ENCODE peak calls at places on chromosomes 4 and X, in six cellular contexts. One of them, this sample, is unnamed.
A peak's percentile ranks its signal among the peaks of the same experiment; 100 is the strongest.

GRCh38 chr4:89657931-89658700 is 178.8 kb downstream of the SNCA start:
- DNase-seq in testis: no peak
- DNase-seq in stomach: no peak
- DNase-seq in naive thymus-derived CD4-positive, alpha-beta T cell: peak; percentile 16
- DNase-seq in PC-3: peak; percentile 29
- DNase-seq in heart right ventricle: no peak
- DNase-seq in this sample: no peak

GRCh38 chr4:138401330-138401729 is 159.2 kb upstream of the SLC7A11 start:
- DNase-seq in testis: peak; percentile 74
- DNase-seq in stomach: peak; percentile 28
- DNase-seq in naive thymus-derived CD4-positive, alpha-beta T cell: no peak
- DNase-seq in PC-3: no peak
- DNase-seq in heart right ventricle: peak; percentile 33
- DNase-seq in this sample: no peak

GRCh38 chrX:72545990-72546389 is 26.7 kb downstream of the HDAC8 start:
- DNase-seq in testis: no peak
- DNase-seq in stomach: no peak
- DNase-seq in naive thymus-derived CD4-positive, alpha-beta T cell: no peak
- DNase-seq in PC-3: peak; percentile 25
- DNase-seq in heart right ventricle: no peak
- DNase-seq in this sample: no peak

GRCh38 chrX:24146283-24146865 is 3.2 kb upstream of the ZFX start:
- DNase-seq in testis: no peak
- DNase-seq in stomach: no peak
- DNase-seq in naive thymus-derived CD4-positive, alpha-beta T cell: no peak
- DNase-seq in PC-3: peak; percentile 27
- DNase-seq in heart right ventricle: no peak
- DNase-seq in this sample: no peak

GRCh38 chr4:1241936-1242505 is 6.9 kb downstream of the CTBP1 start:
- DNase-seq in testis: no peak
- DNase-seq in stomach: no peak
- DNase-seq in naive thymus-derived CD4-positive, alpha-beta T cell: no peak
- DNase-seq in PC-3: no peak
- DNase-seq in heart right ventricle: peak; percentile 2
- DNase-seq in this sample: no peak

GRCh38 chr4:151673913-151674520 is 86.8 kb downstream of the GATB start:
- DNase-seq in testis: no peak
- DNase-seq in stomach: peak; percentile 45
- DNase-seq in naive thymus-derived CD4-positive, alpha-beta T cell: no peak
- DNase-seq in PC-3: no peak
- DNase-seq in heart right ventricle: no peak
- DNase-seq in this sample: no peak

GRCh38 chrX:96453139-96453538 is 231.5 kb upstream of the DIAPH2 start:
- DNase-seq in testis: no peak
- DNase-seq in stomach: no peak
- DNase-seq in naive thymus-derived CD4-positive, alpha-beta T cell: no peak
- DNase-seq in PC-3: no peak
- DNase-seq in heart right ventricle: no peak
- DNase-seq in this sample: no peak

GRCh38 chr4:47530801-47531200 is 45.7 kb downstream of the ATP10D start:
- DNase-seq in testis: no peak
- DNase-seq in stomach: no peak
- DNase-seq in naive thymus-derived CD4-positive, alpha-beta T cell: no peak
- DNase-seq in PC-3: no peak
- DNase-seq in heart right ventricle: no peak
- DNase-seq in this sample: no peak

GRCh38 chr4:119271361-119272085 is 50.4 kb downstream of the FABP2 start:
- DNase-seq in testis: no peak
- DNase-seq in stomach: no peak
- DNase-seq in naive thymus-derived CD4-positive, alpha-beta T cell: no peak
- DNase-seq in PC-3: no peak
- DNase-seq in heart right ventricle: no peak
- DNase-seq in this sample: no peak

GRCh38 chr4:76948441-76949292 is 885 bp upstream of the SEPTIN11 start:
- DNase-seq in testis: peak; percentile 77
- DNase-seq in stomach: peak; percentile 64
- DNase-seq in naive thymus-derived CD4-positive, alpha-beta T cell: peak; percentile 50
- DNase-seq in PC-3: peak; percentile 61
- DNase-seq in heart right ventricle: peak; percentile 77
- DNase-seq in this sample: peak; percentile 57

GRCh38 chr4:188015025-188015778 is 19.6 kb downstream of the ZFP42 start:
- DNase-seq in testis: no peak
- DNase-seq in stomach: no peak
- DNase-seq in naive thymus-derived CD4-positive, alpha-beta T cell: no peak
- DNase-seq in PC-3: peak; percentile 33
- DNase-seq in heart right ventricle: no peak
- DNase-seq in this sample: no peak

GRCh38 chrX:132092439-132093065 is 35.3 kb downstream of the FRMD7 start:
- DNase-seq in testis: peak; percentile 76
- DNase-seq in stomach: peak; percentile 60
- DNase-seq in naive thymus-derived CD4-positive, alpha-beta T cell: peak; percentile 33
- DNase-seq in PC-3: peak; percentile 73
- DNase-seq in heart right ventricle: peak; percentile 43
- DNase-seq in this sample: peak; percentile 10

DNA sequence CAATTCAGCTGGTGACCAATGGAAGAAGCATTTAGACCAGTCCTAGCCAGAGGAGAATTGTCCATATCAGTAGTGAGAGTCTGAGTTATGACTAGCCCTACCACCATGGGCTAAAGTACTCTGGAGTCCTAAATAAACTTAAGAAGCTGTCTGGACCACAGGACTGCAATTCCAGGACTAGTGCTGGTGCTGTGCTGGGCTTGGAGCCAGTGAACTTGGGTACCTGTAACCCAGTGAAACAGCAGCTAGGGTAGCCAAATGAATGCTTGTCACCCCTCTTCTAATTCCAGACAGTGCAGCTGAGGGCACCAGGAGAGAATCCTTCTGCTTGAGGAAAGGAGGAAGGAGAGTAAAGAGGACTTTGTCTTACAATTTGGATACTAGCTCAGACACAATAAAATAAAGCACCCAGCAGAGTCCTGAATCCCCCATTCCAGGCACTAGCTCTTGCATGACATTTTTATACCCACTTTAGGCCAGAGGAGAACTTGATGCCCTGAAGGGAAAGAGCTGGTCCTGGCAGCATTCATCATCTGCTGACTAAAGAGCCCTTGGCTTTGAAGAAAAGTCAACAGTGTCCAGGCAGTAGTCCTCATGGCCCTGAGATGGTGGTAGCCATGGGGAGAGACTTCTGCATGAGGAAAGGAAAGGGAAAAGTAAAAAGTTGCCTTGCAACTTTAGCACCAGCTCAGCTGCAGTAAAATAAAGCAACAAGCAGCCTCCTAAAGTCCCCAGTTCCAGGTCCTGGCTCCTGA is 2675.7 kb downstream of the PCDH7 start:
- DNase-seq in testis: no peak
- DNase-seq in stomach: no peak
- DNase-seq in naive thymus-derived CD4-positive, alpha-beta T cell: no peak
- DNase-seq in PC-3: no peak
- DNase-seq in heart right ventricle: no peak
- DNase-seq in this sample: no peak
- H3K9me3 ChIP-seq in testis: no peaks in the 10 kb centered on the region
- H3K9me3 ChIP-seq in stomach: no peaks in the 10 kb centered on the region
- H3K9me3 ChIP-seq in naive thymus-derived CD4-positive, alpha-beta T cell: no peaks in the 10 kb centered on the region
- H3K9me3 ChIP-seq in PC-3: no peaks in the 10 kb centered on the region
- H3K9me3 ChIP-seq in heart right ventricle: peaks cover 16% of the 10 kb centered on the region
- H3K9me3 ChIP-seq in this sample: no peaks in the 10 kb centered on the region

GRCh38 chr4:147233-147632 is 22.9 kb downstream of the ZNF718 start:
- DNase-seq in testis: no peak
- DNase-seq in stomach: no peak
- DNase-seq in naive thymus-derived CD4-positive, alpha-beta T cell: no peak
- DNase-seq in PC-3: no peak
- DNase-seq in heart right ventricle: no peak
- DNase-seq in this sample: no peak
- H3K9me3 ChIP-seq in testis: peaks cover 3% of the 10 kb centered on the region
- H3K9me3 ChIP-seq in stomach: peaks cover 67% of the 10 kb centered on the region
- H3K9me3 ChIP-seq in naive thymus-derived CD4-positive, alpha-beta T cell: no peaks in the 10 kb centered on the region
- H3K9me3 ChIP-seq in PC-3: peaks cover 36% of the 10 kb centered on the region
- H3K9me3 ChIP-seq in heart right ventricle: peaks cover 94% of the 10 kb centered on the region
- H3K9me3 ChIP-seq in this sample: peaks cover 34% of the 10 kb centered on the region

DNA sequence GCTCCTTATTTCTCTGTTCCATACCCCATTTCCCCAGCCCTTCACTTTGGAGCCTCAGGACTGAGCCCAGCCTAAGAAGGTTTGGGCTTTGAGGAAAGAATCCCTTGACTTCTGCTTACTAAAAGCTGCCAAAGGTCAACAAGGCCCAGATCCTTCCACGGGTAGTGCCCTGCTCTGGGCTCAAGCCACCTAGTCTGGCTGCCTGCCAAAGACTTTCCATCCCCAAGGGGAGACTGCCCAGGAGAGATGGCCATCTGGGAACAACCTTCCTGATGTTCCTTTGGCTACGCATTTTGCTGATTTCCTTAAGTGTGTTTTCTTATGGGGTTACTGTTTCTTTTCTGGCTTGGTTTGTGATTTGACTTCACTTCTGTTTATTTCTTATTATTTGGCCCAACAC is 49.8 kb upstream of the NDP start:
- DNase-seq in testis: no peak
- DNase-seq in stomach: peak; percentile 31
- DNase-seq in naive thymus-derived CD4-positive, alpha-beta T cell: no peak
- DNase-seq in PC-3: no peak
- DNase-seq in heart right ventricle: no peak
- DNase-seq in this sample: no peak
- H3K9me3 ChIP-seq in testis: no peaks in the 10 kb centered on the region
- H3K9me3 ChIP-seq in stomach: no peaks in the 10 kb centered on the region
- H3K9me3 ChIP-seq in naive thymus-derived CD4-positive, alpha-beta T cell: no peaks in the 10 kb centered on the region
- H3K9me3 ChIP-seq in PC-3: no peaks in the 10 kb centered on the region
- H3K9me3 ChIP-seq in heart right ventricle: no peaks in the 10 kb centered on the region
- H3K9me3 ChIP-seq in this sample: no peaks in the 10 kb centered on the region

DNA sequence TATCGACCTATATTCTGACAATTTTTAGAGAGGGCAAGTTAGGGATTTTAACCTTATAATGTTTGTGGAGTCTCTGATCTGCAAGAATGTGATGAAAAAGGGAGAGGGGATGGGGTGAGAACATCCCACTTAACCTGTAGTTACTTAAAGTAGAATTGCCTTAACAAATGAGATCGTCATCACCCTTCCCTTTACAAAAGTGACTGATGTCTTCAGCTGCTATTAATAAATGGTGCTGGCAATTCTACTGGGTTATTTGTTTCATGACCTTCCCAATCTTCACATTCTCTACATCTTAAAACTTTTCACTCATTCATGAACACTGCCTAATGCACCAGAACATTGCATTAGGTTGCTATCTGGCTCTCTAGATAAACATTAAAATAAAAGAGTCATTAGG is 873.4 kb upstream of the LCORL start:
- DNase-seq in testis: no peak
- DNase-seq in stomach: no peak
- DNase-seq in naive thymus-derived CD4-positive, alpha-beta T cell: no peak
- DNase-seq in PC-3: no peak
- DNase-seq in heart right ventricle: no peak
- DNase-seq in this sample: no peak
- H3K9me3 ChIP-seq in testis: no peaks in the 10 kb centered on the region
- H3K9me3 ChIP-seq in stomach: no peaks in the 10 kb centered on the region
- H3K9me3 ChIP-seq in naive thymus-derived CD4-positive, alpha-beta T cell: no peaks in the 10 kb centered on the region
- H3K9me3 ChIP-seq in PC-3: no peaks in the 10 kb centered on the region
- H3K9me3 ChIP-seq in heart right ventricle: no peaks in the 10 kb centered on the region
- H3K9me3 ChIP-seq in this sample: no peaks in the 10 kb centered on the region

GRCh38 chrX:68757331-68757730 is 71.5 kb upstream of the EFNB1 start:
- DNase-seq in testis: peak; percentile 19
- DNase-seq in stomach: no peak
- DNase-seq in naive thymus-derived CD4-positive, alpha-beta T cell: no peak
- DNase-seq in PC-3: no peak
- DNase-seq in heart right ventricle: no peak
- DNase-seq in this sample: no peak
- H3K9me3 ChIP-seq in testis: no peaks in the 10 kb centered on the region
- H3K9me3 ChIP-seq in stomach: no peaks in the 10 kb centered on the region
- H3K9me3 ChIP-seq in naive thymus-derived CD4-positive, alpha-beta T cell: no peaks in the 10 kb centered on the region
- H3K9me3 ChIP-seq in PC-3: no peaks in the 10 kb centered on the region
- H3K9me3 ChIP-seq in heart right ventricle: no peaks in the 10 kb centered on the region
- H3K9me3 ChIP-seq in this sample: no peaks in the 10 kb centered on the region

GRCh38 chrX:73847991-73848390 is 285.0 kb downstream of the CHIC1 start:
- DNase-seq in testis: no peak
- DNase-seq in stomach: no peak
- DNase-seq in naive thymus-derived CD4-positive, alpha-beta T cell: no peak
- DNase-seq in PC-3: no peak
- DNase-seq in heart right ventricle: no peak
- DNase-seq in this sample: no peak
- H3K9me3 ChIP-seq in testis: no peaks in the 10 kb centered on the region
- H3K9me3 ChIP-seq in stomach: no peaks in the 10 kb centered on the region
- H3K9me3 ChIP-seq in naive thymus-derived CD4-positive, alpha-beta T cell: no peaks in the 10 kb centered on the region
- H3K9me3 ChIP-seq in PC-3: no peaks in the 10 kb centered on the region
- H3K9me3 ChIP-seq in heart right ventricle: no peaks in the 10 kb centered on the region
- H3K9me3 ChIP-seq in this sample: no peaks in the 10 kb centered on the region

DNA sequence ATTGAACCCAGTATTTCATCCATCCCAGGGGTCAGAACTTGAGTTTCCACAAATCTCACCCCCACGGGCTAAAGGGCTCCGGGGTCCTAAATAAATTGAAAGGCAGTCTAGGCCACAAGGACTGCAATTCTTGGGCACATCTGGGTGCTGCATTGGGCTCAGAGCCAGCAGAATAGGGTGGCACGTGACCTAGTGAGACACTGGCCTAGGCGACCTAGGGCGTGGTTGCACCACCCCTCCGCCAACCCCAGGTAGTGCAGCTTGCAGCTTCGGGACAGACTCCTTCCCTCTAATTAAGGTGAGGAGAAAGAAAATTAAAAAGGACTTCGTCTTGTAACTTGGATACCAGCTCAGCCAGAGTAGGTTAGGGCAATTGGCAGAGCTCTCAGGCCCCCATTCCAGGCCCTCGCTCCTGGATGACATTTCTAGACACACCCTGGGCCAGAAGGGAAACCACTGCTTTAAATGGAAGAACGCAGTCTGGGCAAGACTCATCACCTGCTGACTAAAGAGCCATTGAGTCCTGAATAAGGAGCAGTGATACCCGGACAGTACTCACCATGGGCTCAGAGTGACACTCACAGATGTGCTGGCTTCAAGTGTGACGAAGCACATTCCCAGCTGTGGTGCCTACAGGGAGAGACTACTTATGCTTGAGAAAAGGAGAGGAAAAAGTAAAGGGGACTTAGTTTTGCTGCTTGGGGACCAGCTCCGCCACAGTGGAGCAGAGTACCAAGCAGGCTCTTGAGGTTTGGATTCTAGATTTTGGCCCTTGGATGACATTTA is 735.4 kb downstream of the FSTL5 start:
- DNase-seq in testis: no peak
- DNase-seq in stomach: no peak
- DNase-seq in naive thymus-derived CD4-positive, alpha-beta T cell: no peak
- DNase-seq in PC-3: no peak
- DNase-seq in heart right ventricle: no peak
- DNase-seq in this sample: no peak
- H3K9me3 ChIP-seq in testis: no peaks in the 10 kb centered on the region
- H3K9me3 ChIP-seq in stomach: no peaks in the 10 kb centered on the region
- H3K9me3 ChIP-seq in naive thymus-derived CD4-positive, alpha-beta T cell: no peaks in the 10 kb centered on the region
- H3K9me3 ChIP-seq in PC-3: no peaks in the 10 kb centered on the region
- H3K9me3 ChIP-seq in heart right ventricle: peaks cover 12% of the 10 kb centered on the region
- H3K9me3 ChIP-seq in this sample: no peaks in the 10 kb centered on the region

DNA sequence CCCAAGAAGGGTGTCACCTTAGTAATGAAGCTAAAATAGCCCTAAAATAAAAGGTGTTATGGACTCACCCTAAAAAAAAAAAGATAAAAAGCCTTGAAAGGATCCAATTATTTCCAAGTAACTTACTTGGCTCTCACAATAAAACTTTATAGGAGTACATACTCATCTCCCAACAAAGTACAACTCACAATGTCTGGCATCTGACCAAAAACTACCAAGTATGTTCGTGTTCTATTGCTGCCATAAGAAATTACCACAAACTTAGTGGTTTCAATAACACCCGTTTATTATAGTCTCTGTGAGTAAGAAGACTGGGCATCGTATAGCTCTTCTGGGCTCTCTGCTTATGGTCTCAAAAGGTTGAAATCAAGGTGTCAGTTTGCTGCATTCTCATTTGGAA is 51.0 kb downstream of the BEX1 start:
- DNase-seq in testis: no peak
- DNase-seq in stomach: no peak
- DNase-seq in naive thymus-derived CD4-positive, alpha-beta T cell: no peak
- DNase-seq in PC-3: peak; percentile 69
- DNase-seq in heart right ventricle: no peak
- DNase-seq in this sample: no peak
- H3K9me3 ChIP-seq in testis: no peaks in the 10 kb centered on the region
- H3K9me3 ChIP-seq in stomach: no peaks in the 10 kb centered on the region
- H3K9me3 ChIP-seq in naive thymus-derived CD4-positive, alpha-beta T cell: no peaks in the 10 kb centered on the region
- H3K9me3 ChIP-seq in PC-3: no peaks in the 10 kb centered on the region
- H3K9me3 ChIP-seq in heart right ventricle: no peaks in the 10 kb centered on the region
- H3K9me3 ChIP-seq in this sample: no peaks in the 10 kb centered on the region

This sample was measured in T-helper 17 cell.